ENCODE peak calls at places on chromosomes 3 and 15, in seven cellular contexts. One of them, this sample, is unnamed.

GRCh38 chr3:114333180-114333922 is 39.5 kb downstream of the TIGIT start:
- DNase-seq in T1000: no peak
- DNase-seq in T47D: no peak
- DNase-seq in heart left ventricle: no peak
- DNase-seq in activated CD8-positive, alpha-beta T cell treated with anti-CD3 and anti-CD28 coated beads for 36 hours: no peak
- DNase-seq in HFFc6: no peak
- DNase-seq in sigmoid colon: no peak
- DNase-seq in this sample: no peak

GRCh38 chr3:57864853-57865252 is 108.7 kb downstream of the SLMAP start:
- DNase-seq in T1000: no peak
- DNase-seq in HFFc6: no peak
- DNase-seq in activated CD8-positive, alpha-beta T cell treated with anti-CD3 and anti-CD28 coated beads for 36 hours: no peak
- DNase-seq in sigmoid colon: no peak
- DNase-seq in T47D: peak; percentile 29
- DNase-seq in heart left ventricle: no peak
- DNase-seq in this sample: no peak

GRCh38 chr3:192216067-192216466 is 511.3 kb downstream of the FGF12 start:
- DNase-seq in T1000: no peak
- DNase-seq in activated CD8-positive, alpha-beta T cell treated with anti-CD3 and anti-CD28 coated beads for 36 hours: no peak
- DNase-seq in sigmoid colon: no peak
- DNase-seq in HFFc6: no peak
- DNase-seq in T47D: no peak
- DNase-seq in heart left ventricle: no peak
- DNase-seq in this sample: no peak

GRCh38 chr3:187750513-187751123 is 5.3 kb upstream of the BCL6 start:
- DNase-seq in activated CD8-positive, alpha-beta T cell treated with anti-CD3 and anti-CD28 coated beads for 36 hours: peak; percentile 23
- DNase-seq in T1000: no peak
- DNase-seq in T47D: no peak
- DNase-seq in HFFc6: no peak
- DNase-seq in heart left ventricle: no peak
- DNase-seq in sigmoid colon: no peak
- DNase-seq in this sample: no peak

GRCh38 chr15:85750807-85751730 is 43.7 kb downstream of the KLHL25 start:
- DNase-seq in HFFc6: no peak
- DNase-seq in sigmoid colon: peak; percentile 74
- DNase-seq in T47D: no peak
- DNase-seq in activated CD8-positive, alpha-beta T cell treated with anti-CD3 and anti-CD28 coated beads for 36 hours: peak; percentile 44
- DNase-seq in T1000: no peak
- DNase-seq in heart left ventricle: no peak
- DNase-seq in this sample: no peak

GRCh38 chr3:17494117-17494809 is 248.2 kb downstream of the TBC1D5 start:
- DNase-seq in sigmoid colon: no peak
- DNase-seq in heart left ventricle: no peak
- DNase-seq in HFFc6: no peak
- DNase-seq in T1000: no peak
- DNase-seq in T47D: no peak
- DNase-seq in activated CD8-positive, alpha-beta T cell treated with anti-CD3 and anti-CD28 coated beads for 36 hours: no peak
- DNase-seq in this sample: no peak

GRCh38 chr3:157388051-157388450 is 48.6 kb upstream of the PTX3 start:
- DNase-seq in activated CD8-positive, alpha-beta T cell treated with anti-CD3 and anti-CD28 coated beads for 36 hours: no peak
- DNase-seq in heart left ventricle: no peak
- DNase-seq in T1000: no peak
- DNase-seq in HFFc6: peak; percentile 59
- DNase-seq in T47D: no peak
- DNase-seq in sigmoid colon: no peak
- DNase-seq in this sample: no peak

GRCh38 chr3:9916346-9916733 is 558 bp upstream of the IL17RC start:
- DNase-seq in T1000: no peak
- DNase-seq in sigmoid colon: peak; percentile 74
- DNase-seq in HFFc6: peak; percentile 64
- DNase-seq in T47D: no peak
- DNase-seq in activated CD8-positive, alpha-beta T cell treated with anti-CD3 and anti-CD28 coated beads for 36 hours: no peak
- DNase-seq in heart left ventricle: no peak
- DNase-seq in this sample: no peak

GRCh38 chr15:51054535-51054934 is 40.2 kb downstream of the TNFAIP8L3 start:
- DNase-seq in heart left ventricle: no peak
- DNase-seq in sigmoid colon: no peak
- DNase-seq in activated CD8-positive, alpha-beta T cell treated with anti-CD3 and anti-CD28 coated beads for 36 hours: no peak
- DNase-seq in HFFc6: no peak
- DNase-seq in T47D: no peak
- DNase-seq in T1000: no peak
- DNase-seq in this sample: no peak

GRCh38 chr3:52912885-52913731 is 15.8 kb upstream of the STIMATE start:
- DNase-seq in T1000: no peak
- DNase-seq in T47D: no peak
- DNase-seq in heart left ventricle: no peak
- DNase-seq in HFFc6: no peak
- DNase-seq in activated CD8-positive, alpha-beta T cell treated with anti-CD3 and anti-CD28 coated beads for 36 hours: no peak
- DNase-seq in sigmoid colon: no peak
- DNase-seq in this sample: no peak

GRCh38 chr15:41794081-41794480 is 19.8 kb downstream of the MAPKBP1 start:
- DNase-seq in activated CD8-positive, alpha-beta T cell treated with anti-CD3 and anti-CD28 coated beads for 36 hours: no peak
- DNase-seq in heart left ventricle: no peak
- DNase-seq in sigmoid colon: no peak
- DNase-seq in T47D: no peak
- DNase-seq in T1000: no peak
- DNase-seq in HFFc6: peak; percentile 90
- DNase-seq in this sample: no peak

GRCh38 chr3:62672270-62672987 is 202.8 kb downstream of the CADPS start:
- DNase-seq in T47D: no peak
- DNase-seq in heart left ventricle: no peak
- DNase-seq in sigmoid colon: no peak
- DNase-seq in activated CD8-positive, alpha-beta T cell treated with anti-CD3 and anti-CD28 coated beads for 36 hours: no peak
- DNase-seq in HFFc6: no peak
- DNase-seq in T1000: no peak
- DNase-seq in this sample: no peak

GRCh38 chr15:57619746-57620145 is 28.0 kb downstream of the MYZAP start:
- DNase-seq in T1000: no peak
- DNase-seq in activated CD8-positive, alpha-beta T cell treated with anti-CD3 and anti-CD28 coated beads for 36 hours: no peak
- DNase-seq in sigmoid colon: no peak
- DNase-seq in HFFc6: no peak
- DNase-seq in heart left ventricle: no peak
- DNase-seq in T47D: peak; percentile 23
- DNase-seq in this sample: no peak

This sample was measured in GM12891.